ENCODE peak calls at places on chromosome 6, in six cellular contexts. One of them, this sample, is unnamed.

GRCh38 chr6:33860706-33861474 is 57.1 kb upstream of the MLN start:
- DNase-seq in MM.1S: peak; percentile 88
- DNase-seq in tibial artery: no peak
- DNase-seq in GM12878: no peak
- DNase-seq in bronchial epithelial cell: peak; percentile 59
- DNase-seq in adrenal gland: no peak
- DNase-seq in this sample: no peak

GRCh38 chr6:169556758-169557505 is 144.9 kb downstream of the WDR27 start:
- DNase-seq in adrenal gland: no peak
- DNase-seq in tibial artery: no peak
- DNase-seq in MM.1S: peak; percentile 90
- DNase-seq in bronchial epithelial cell: no peak
- DNase-seq in GM12878: peak; percentile 61
- DNase-seq in this sample: no peak

GRCh38 chr6:159105716-159106115 is 60.9 kb upstream of the TAGAP start:
- DNase-seq in MM.1S: no peak
- DNase-seq in GM12878: no peak
- DNase-seq in adrenal gland: no peak
- DNase-seq in tibial artery: no peak
- DNase-seq in bronchial epithelial cell: no peak
- DNase-seq in this sample: no peak

GRCh38 chr6:29479560-29479959 is 8.2 kb downstream of the MAS1L start:
- DNase-seq in adrenal gland: no peak
- DNase-seq in tibial artery: no peak
- DNase-seq in bronchial epithelial cell: no peak
- DNase-seq in GM12878: no peak
- DNase-seq in MM.1S: no peak
- DNase-seq in this sample: no peak

GRCh38 chr6:69846770-69847506 is 19.4 kb upstream of the COL19A1 start:
- DNase-seq in adrenal gland: no peak
- DNase-seq in bronchial epithelial cell: no peak
- DNase-seq in tibial artery: no peak
- DNase-seq in MM.1S: no peak
- DNase-seq in GM12878: no peak
- DNase-seq in this sample: no peak

GRCh38 chr6:70310063-70310694 is 7.3 kb upstream of the COL9A1 start:
- DNase-seq in MM.1S: peak; percentile 65
- DNase-seq in bronchial epithelial cell: peak; percentile 72
- DNase-seq in adrenal gland: no peak
- DNase-seq in tibial artery: no peak
- DNase-seq in GM12878: no peak
- DNase-seq in this sample: peak; percentile 2

GRCh38 chr6:138007014-138007472 is 100.2 kb downstream of the PERP start:
- DNase-seq in GM12878: no peak
- DNase-seq in tibial artery: no peak
- DNase-seq in bronchial epithelial cell: peak; percentile 80
- DNase-seq in MM.1S: peak; percentile 31
- DNase-seq in adrenal gland: no peak
- DNase-seq in this sample: no peak

GRCh38 chr6:72248621-72249020 is 362.3 kb downstream of the RIMS1 start:
- DNase-seq in tibial artery: no peak
- DNase-seq in bronchial epithelial cell: no peak
- DNase-seq in adrenal gland: no peak
- DNase-seq in MM.1S: no peak
- DNase-seq in GM12878: no peak
- DNase-seq in this sample: no peak

GRCh38 chr6:26087284-26088115 is at the start of gene HFE:
- DNase-seq in tibial artery: peak; percentile 74
- DNase-seq in MM.1S: no peak
- DNase-seq in bronchial epithelial cell: peak; percentile 58
- DNase-seq in GM12878: no peak
- DNase-seq in adrenal gland: peak; percentile 62
- DNase-seq in this sample: no peak

DNA sequence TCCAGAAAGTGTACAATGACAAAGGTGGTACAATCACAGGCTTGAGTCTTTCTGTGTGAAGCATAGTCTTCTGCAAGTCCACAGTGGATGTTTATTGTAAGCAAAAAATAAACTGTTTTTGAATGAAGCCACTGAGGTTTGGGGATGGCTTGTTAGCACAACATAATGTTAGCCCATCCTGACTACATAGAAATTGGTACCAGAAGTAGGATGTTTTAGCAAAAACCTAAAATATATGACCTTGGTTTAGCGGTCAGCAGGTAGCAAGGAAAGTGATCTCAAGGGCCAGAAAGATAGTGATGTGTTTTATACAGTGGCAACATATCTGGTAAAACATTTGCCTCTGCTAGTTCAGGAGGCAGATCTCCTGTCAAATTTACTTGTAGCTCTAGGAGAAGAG is 15.8 kb downstream of the PLAGL1 start:
- DNase-seq in adrenal gland: no peak
- DNase-seq in MM.1S: no peak
- DNase-seq in bronchial epithelial cell: no peak
- DNase-seq in tibial artery: no peak
- DNase-seq in GM12878: no peak
- DNase-seq in this sample: no peak
- H3K4me3 ChIP-seq in adrenal gland: no peak overlapping the region
- H3K4me3 ChIP-seq in MM.1S: no peak overlapping the region
- H3K4me3 ChIP-seq in bronchial epithelial cell: no peak overlapping the region
- H3K4me3 ChIP-seq in tibial artery: no peak overlapping the region
- H3K4me3 ChIP-seq in GM12878: no peak overlapping the region
- H3K4me3 ChIP-seq in this sample: no peak overlapping the region

GRCh38 chr6:3847521-3847920 is 1.7 kb upstream of the FAM50B start:
- DNase-seq in MM.1S: no peak
- DNase-seq in GM12878: no peak
- DNase-seq in tibial artery: no peak
- DNase-seq in bronchial epithelial cell: no peak
- DNase-seq in adrenal gland: no peak
- DNase-seq in this sample: no peak

GRCh38 chr6:3849681-3850450 is 693 bp downstream of the FAM50B start:
- DNase-seq in adrenal gland: no peak
- DNase-seq in bronchial epithelial cell: no peak
- DNase-seq in GM12878: no peak
- DNase-seq in tibial artery: no peak
- DNase-seq in MM.1S: no peak
- DNase-seq in this sample: no peak

GRCh38 chr6:3848380-3848779 is 793 bp upstream of the FAM50B start:
- DNase-seq in GM12878: no peak
- DNase-seq in tibial artery: no peak
- DNase-seq in bronchial epithelial cell: peak; percentile 80
- DNase-seq in adrenal gland: no peak
- DNase-seq in MM.1S: no peak
- DNase-seq in this sample: no peak

GRCh38 chr6:3850451-3851203 is 1.5 kb downstream of the FAM50B start:
- DNase-seq in adrenal gland: no peak
- DNase-seq in GM12878: peak; percentile 30
- DNase-seq in bronchial epithelial cell: no peak
- DNase-seq in tibial artery: no peak
- DNase-seq in MM.1S: no peak
- DNase-seq in this sample: no peak

DNA sequence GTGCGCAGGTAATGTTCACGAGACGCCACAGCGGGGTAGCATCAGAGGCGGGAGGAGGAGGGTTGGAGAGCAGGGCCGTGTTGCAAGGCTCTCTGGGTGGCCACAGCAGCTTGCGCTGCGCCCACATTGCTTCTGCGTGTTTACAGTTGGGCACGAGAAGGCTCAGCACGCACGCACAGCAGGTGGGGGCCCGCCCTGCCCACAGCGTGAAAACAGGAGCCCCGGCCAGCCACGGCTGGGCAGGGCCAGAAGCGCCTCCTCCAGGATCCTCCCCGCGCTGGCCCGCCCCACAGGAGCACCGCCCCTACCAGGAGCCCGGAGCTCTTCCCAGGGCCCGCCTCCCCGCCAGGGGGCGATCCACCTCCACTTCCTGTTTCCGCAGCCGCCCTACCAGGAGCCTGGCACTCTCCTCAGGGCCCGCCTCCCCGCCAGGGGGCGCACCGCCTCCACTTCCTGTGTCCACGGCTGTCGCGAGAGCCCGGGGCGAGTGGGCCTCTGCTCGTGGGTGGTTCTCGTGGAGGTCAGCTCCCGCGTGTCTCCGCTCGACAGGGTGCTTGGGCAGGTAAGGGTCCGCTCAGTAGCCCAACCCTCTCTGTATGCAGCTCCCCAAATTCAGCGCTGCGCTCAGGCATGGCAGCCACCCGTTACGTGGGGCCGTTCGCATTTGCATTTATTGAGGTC is at the start of gene FAM50B:
- DNase-seq in bronchial epithelial cell: peak; percentile 65
- DNase-seq in GM12878: peak; percentile 40
- DNase-seq in MM.1S: peak; percentile 77
- DNase-seq in adrenal gland: peak; percentile 96
- DNase-seq in tibial artery: peak; percentile 97
- DNase-seq in this sample: peak; percentile 51
- H3K4me3 ChIP-seq in bronchial epithelial cell: peak within 1 kb of the TSS; percentile 47
- H3K4me3 ChIP-seq in GM12878: peak within 1 kb of the TSS; percentile 62
- H3K4me3 ChIP-seq in MM.1S: peak within 1 kb of the TSS; percentile 43
- H3K4me3 ChIP-seq in adrenal gland: peak within 1 kb of the TSS; percentile 23
- H3K4me3 ChIP-seq in tibial artery: peak within 1 kb of the TSS; percentile 55
- H3K4me3 ChIP-seq in this sample: peak within 1 kb of the TSS; percentile 46

GRCh38 chr6:128882991-128883571 is at the start of gene LAMA2:
- DNase-seq in adrenal gland: peak; percentile 42
- DNase-seq in MM.1S: no peak
- DNase-seq in bronchial epithelial cell: peak; percentile 21
- DNase-seq in GM12878: no peak
- DNase-seq in tibial artery: peak; percentile 88
- DNase-seq in this sample: peak; percentile 43
- H3K4me3 ChIP-seq in adrenal gland: peak within 1 kb of the TSS; percentile 24
- H3K4me3 ChIP-seq in MM.1S: no peak within 1 kb of the TSS
- H3K4me3 ChIP-seq in bronchial epithelial cell: peak within 1 kb of the TSS; percentile 29
- H3K4me3 ChIP-seq in GM12878: no peak within 1 kb of the TSS
- H3K4me3 ChIP-seq in tibial artery: peak within 1 kb of the TSS; percentile 52
- H3K4me3 ChIP-seq in this sample: peak within 1 kb of the TSS; percentile 68

GRCh38 chr6:85192596-85192995 is 257.3 kb upstream of the NT5E start:
- DNase-seq in MM.1S: no peak
- DNase-seq in tibial artery: no peak
- DNase-seq in GM12878: no peak
- DNase-seq in bronchial epithelial cell: no peak
- DNase-seq in adrenal gland: no peak
- DNase-seq in this sample: no peak
- H3K4me3 ChIP-seq in MM.1S: no peak overlapping the region
- H3K4me3 ChIP-seq in tibial artery: no peak overlapping the region
- H3K4me3 ChIP-seq in GM12878: no peak overlapping the region
- H3K4me3 ChIP-seq in bronchial epithelial cell: no peak overlapping the region
- H3K4me3 ChIP-seq in adrenal gland: no peak overlapping the region
- H3K4me3 ChIP-seq in this sample: no peak overlapping the region

GRCh38 chr6:125792172-125792571 is 1.4 kb downstream of the NCOA7 start:
- DNase-seq in bronchial epithelial cell: peak; percentile 79
- DNase-seq in adrenal gland: no peak
- DNase-seq in tibial artery: no peak
- DNase-seq in MM.1S: no peak
- DNase-seq in GM12878: no peak
- DNase-seq in this sample: no peak
- H3K4me3 ChIP-seq in bronchial epithelial cell: no peak overlapping the region
- H3K4me3 ChIP-seq in adrenal gland: no peak overlapping the region
- H3K4me3 ChIP-seq in tibial artery: peak overlapping the region; percentile 98
- H3K4me3 ChIP-seq in MM.1S: no peak overlapping the region
- H3K4me3 ChIP-seq in GM12878: peak overlapping the region; percentile 91
- H3K4me3 ChIP-seq in this sample: peak overlapping the region; percentile 79

GRCh38 chr6:149988550-149989336 is 25.0 kb downstream of the ULBP1 start:
- DNase-seq in GM12878: no peak
- DNase-seq in tibial artery: peak; percentile 47
- DNase-seq in adrenal gland: no peak
- DNase-seq in bronchial epithelial cell: no peak
- DNase-seq in MM.1S: no peak
- DNase-seq in this sample: no peak

GRCh38 chr6:149987602-149988107 is 23.9 kb downstream of the ULBP1 start:
- DNase-seq in adrenal gland: no peak
- DNase-seq in bronchial epithelial cell: no peak
- DNase-seq in tibial artery: no peak
- DNase-seq in GM12878: no peak
- DNase-seq in MM.1S: no peak
- DNase-seq in this sample: no peak

GRCh38 chr6:149990672-149991402 is 27.1 kb downstream of the ULBP1 start:
- DNase-seq in adrenal gland: no peak
- DNase-seq in tibial artery: peak; percentile 47
- DNase-seq in bronchial epithelial cell: no peak
- DNase-seq in MM.1S: peak; percentile 6
- DNase-seq in GM12878: no peak
- DNase-seq in this sample: no peak

GRCh38 chr6:149991838-149992237 is 28.1 kb downstream of the ULBP1 start:
- DNase-seq in GM12878: no peak
- DNase-seq in bronchial epithelial cell: no peak
- DNase-seq in adrenal gland: no peak
- DNase-seq in MM.1S: no peak
- DNase-seq in tibial artery: no peak
- DNase-seq in this sample: no peak

GRCh38 chr6:149990109-149990671 is 26.4 kb downstream of the ULBP1 start:
- DNase-seq in GM12878: no peak
- DNase-seq in bronchial epithelial cell: no peak
- DNase-seq in MM.1S: no peak
- DNase-seq in adrenal gland: no peak
- DNase-seq in tibial artery: peak; percentile 62
- DNase-seq in this sample: no peak
- H3K4me3 ChIP-seq in GM12878: peak overlapping the region; percentile 49
- H3K4me3 ChIP-seq in bronchial epithelial cell: no peak overlapping the region
- H3K4me3 ChIP-seq in MM.1S: peak overlapping the region; percentile 47
- H3K4me3 ChIP-seq in adrenal gland: no peak overlapping the region
- H3K4me3 ChIP-seq in tibial artery: no peak overlapping the region
- H3K4me3 ChIP-seq in this sample: no peak overlapping the region